ENCODE peak calls at places on chromosome 2, in ten cellular contexts. A, U, I, D, W, T, L, C, G and X are unnamed samples.

GRCh38 chr2:102002229-102002628 is 10.5 kb downstream of the IL1R2 start:
- DNase-seq in T (no peak), C (no peak), W (no peak), A (no peak), I (no peak), U (no peak), D (no peak), G (no peak), L (no peak), X (no peak)

GRCh38 chr2:149729575-149729974 is 142.0 kb upstream of the MMADHC start:
- DNase-seq in U (no peak), A (no peak), L (no peak), C (no peak), G (no peak), I (no peak), D (no peak), W (no peak), T (no peak), X (no peak)

GRCh38 chr2:205188516-205189138 is 493.7 kb upstream of the NRP2 start:
- DNase-seq in W (no peak), L (no peak), I (no peak), A (peak; percentile 44), G (peak; percentile 36), D (no peak), T (no peak), C (peak; percentile 13), U (no peak), X (no peak)

GRCh38 chr2:1972428-1972827 is 228.1 kb upstream of the PXDN start:
- DNase-seq in T (no peak), A (no peak), W (no peak), C (no peak), D (no peak), G (peak; percentile 63), L (no peak), I (no peak), U (no peak), X (peak; percentile 74)

GRCh38 chr2:43057742-43058706 is 168.4 kb downstream of the ZFP36L2 start:
- DNase-seq in A (no peak), T (no peak), L (no peak), W (no peak), I (no peak), C (no peak), D (no peak), G (no peak), U (no peak), X (no peak)

GRCh38 chr2:96523659-96524481 is 12.7 kb upstream of the ARID5A start:
- DNase-seq in U (no peak), G (no peak), D (peak; percentile 55), L (no peak), I (no peak), W (no peak), A (no peak), T (no peak), C (no peak), X (no peak)

GRCh38 chr2:229268626-229269025 is 2.5 kb downstream of the PID1 start:
- DNase-seq in A (no peak), W (no peak), G (peak; percentile 27), D (peak; percentile 62), T (no peak), I (no peak), C (no peak), L (no peak), U (no peak), X (no peak)

GRCh38 chr2:28347193-28347592 is 45.5 kb upstream of the FOSL2 start:
- DNase-seq in L (no peak), U (no peak), G (no peak), T (no peak), D (no peak), A (no peak), W (no peak), I (no peak), C (no peak), X (peak; percentile 60)

GRCh38 chr2:238352361-238352760 is 32.0 kb downstream of the TRAF3IP1 start:
- DNase-seq in A (no peak), D (no peak), L (no peak), W (no peak), T (no peak), I (no peak), C (no peak), G (no peak), U (no peak), X (no peak)

GRCh38 chr2:173048901-173049661 is 26.6 kb upstream of the MAP3K20 start:
- DNase-seq in L (peak; percentile 31), U (no peak), C (peak; percentile 67), W (no peak), A (peak; percentile 73), I (no peak), G (peak; percentile 97), T (no peak), D (peak; percentile 98), X (peak; percentile 77)